ENCODE peak calls at places on chromosomes 2 and 18, in four cellular contexts. One of them, this sample, is unnamed.

GRCh38 chr2:188114014-188114413 is 177.7 kb upstream of the GULP1 start:
- DNase-seq in anterior cingulate cortex: no peak
- DNase-seq in omental fat pad: no peak
- DNase-seq in ELF-1: no peak
- DNase-seq in this sample: no peak

GRCh38 chr2:144860421-144860820 is 340.5 kb upstream of the ZEB2 start:
- DNase-seq in ELF-1: no peak
- DNase-seq in anterior cingulate cortex: no peak
- DNase-seq in omental fat pad: no peak
- DNase-seq in this sample: no peak

GRCh38 chr2:200787351-200788128 is 24.2 kb upstream of the BZW1 start:
- DNase-seq in ELF-1: no peak
- DNase-seq in anterior cingulate cortex: peak
- DNase-seq in omental fat pad: no peak
- DNase-seq in this sample: no peak

GRCh38 chr2:118130385-118130784 is 42.1 kb downstream of the INSIG2 start:
- DNase-seq in ELF-1: peak
- DNase-seq in omental fat pad: no peak
- DNase-seq in anterior cingulate cortex: no peak
- DNase-seq in this sample: peak

GRCh38 chr2:201797175-201797840 is 9.0 kb upstream of the CDK15 start:
- DNase-seq in anterior cingulate cortex: no peak
- DNase-seq in ELF-1: no peak
- DNase-seq in omental fat pad: no peak
- DNase-seq in this sample: no peak

GRCh38 chr18:28189400-28190239 is 12.7 kb upstream of the CDH2 start:
- DNase-seq in anterior cingulate cortex: no peak
- DNase-seq in omental fat pad: no peak
- DNase-seq in ELF-1: peak
- DNase-seq in this sample: peak

GRCh38 chr2:9618410-9618809 is 12.4 kb downstream of the YWHAQ start:
- DNase-seq in omental fat pad: no peak
- DNase-seq in ELF-1: peak
- DNase-seq in anterior cingulate cortex: no peak
- DNase-seq in this sample: no peak

GRCh38 chr18:35185771-35186170 is 55.1 kb upstream of the ZNF397 start:
- DNase-seq in ELF-1: no peak
- DNase-seq in omental fat pad: no peak
- DNase-seq in anterior cingulate cortex: no peak
- DNase-seq in this sample: no peak

GRCh38 chr18:6606411-6607085 is 123.0 kb upstream of the ARHGAP28 start:
- DNase-seq in omental fat pad: no peak
- DNase-seq in ELF-1: no peak
- DNase-seq in anterior cingulate cortex: no peak
- DNase-seq in this sample: peak

GRCh38 chr2:188473306-188473705 is 181.6 kb downstream of the GULP1 start:
- DNase-seq in anterior cingulate cortex: no peak
- DNase-seq in ELF-1: no peak
- DNase-seq in omental fat pad: no peak
- DNase-seq in this sample: peak

GRCh38 chr2:238147791-238148190 is 9.3 kb downstream of the KLHL30 start:
- DNase-seq in omental fat pad: no peak
- DNase-seq in ELF-1: no peak
- DNase-seq in anterior cingulate cortex: no peak
- DNase-seq in this sample: no peak

GRCh38 chr2:30666307-30666874 is 140.9 kb downstream of the CAPN13 start:
- DNase-seq in omental fat pad: no peak
- DNase-seq in ELF-1: peak
- DNase-seq in anterior cingulate cortex: no peak
- DNase-seq in this sample: peak

GRCh38 chr18:78739115-78739514 is 240.5 kb upstream of the SALL3 start:
- DNase-seq in anterior cingulate cortex: no peak
- DNase-seq in ELF-1: no peak
- DNase-seq in omental fat pad: no peak
- DNase-seq in this sample: peak

GRCh38 chr2:8653485-8653884 is 28.4 kb upstream of the ID2 start:
- DNase-seq in omental fat pad: no peak
- DNase-seq in anterior cingulate cortex: no peak
- DNase-seq in ELF-1: no peak
- DNase-seq in this sample: no peak

GRCh38 chr18:74866577-74866976 is 268.9 kb downstream of the ZNF407 start:
- DNase-seq in omental fat pad: no peak
- DNase-seq in ELF-1: no peak
- DNase-seq in anterior cingulate cortex: no peak
- DNase-seq in this sample: no peak

GRCh38 chr2:46487667-46488333 is 8.4 kb downstream of the TMEM247 start:
- DNase-seq in omental fat pad: no peak
- DNase-seq in ELF-1: peak
- DNase-seq in anterior cingulate cortex: no peak
- DNase-seq in this sample: no peak

GRCh38 chr2:147844691-147845607 is at the start of gene ACVR2A:
- DNase-seq in ELF-1: peak
- DNase-seq in anterior cingulate cortex: peak
- DNase-seq in omental fat pad: peak
- DNase-seq in this sample: peak

GRCh38 chr2:53286336-53286735 is 481.3 kb upstream of the CHAC2 start:
- DNase-seq in anterior cingulate cortex: no peak
- DNase-seq in omental fat pad: no peak
- DNase-seq in ELF-1: no peak
- DNase-seq in this sample: no peak

GRCh38 chr2:88658318-88658717 is 31.1 kb upstream of the EIF2AK3 start:
- DNase-seq in omental fat pad: no peak
- DNase-seq in anterior cingulate cortex: no peak
- DNase-seq in ELF-1: no peak
- DNase-seq in this sample: no peak

GRCh38 chr18:34114996-34115395 is 109.7 kb downstream of the NOL4 start:
- DNase-seq in anterior cingulate cortex: no peak
- DNase-seq in ELF-1: peak
- DNase-seq in omental fat pad: no peak
- DNase-seq in this sample: peak

GRCh38 chr2:86284401-86284841 is 53.0 kb downstream of the REEP1 start:
- DNase-seq in omental fat pad: no peak
- DNase-seq in anterior cingulate cortex: no peak
- DNase-seq in ELF-1: no peak
- DNase-seq in this sample: no peak

GRCh38 chr2:226564667-226565066 is 235.0 kb downstream of the IRS1 start:
- DNase-seq in anterior cingulate cortex: no peak
- DNase-seq in ELF-1: no peak
- DNase-seq in omental fat pad: no peak
- DNase-seq in this sample: no peak

GRCh38 chr2:85243101-85244072 is 84.4 kb downstream of the TGOLN2 start:
- DNase-seq in omental fat pad: peak
- DNase-seq in anterior cingulate cortex: no peak
- DNase-seq in ELF-1: peak
- DNase-seq in this sample: peak

GRCh38 chr18:36179562-36180334 is 7.5 kb upstream of the MOCOS start:
- DNase-seq in ELF-1: no peak
- DNase-seq in anterior cingulate cortex: no peak
- DNase-seq in omental fat pad: peak
- DNase-seq in this sample: no peak

GRCh38 chr2:26941486-26941885 is 29.0 kb upstream of the MAPRE3 start:
- DNase-seq in anterior cingulate cortex: no peak
- DNase-seq in ELF-1: no peak
- DNase-seq in omental fat pad: no peak
- DNase-seq in this sample: no peak

GRCh38 chr2:19171409-19171808 is 187.0 kb downstream of the OSR1 start:
- DNase-seq in anterior cingulate cortex: no peak
- DNase-seq in omental fat pad: no peak
- DNase-seq in ELF-1: no peak
- DNase-seq in this sample: no peak

GRCh38 chr18:67669993-67670671 is 153.6 kb upstream of the DSEL start:
- DNase-seq in ELF-1: no peak
- DNase-seq in omental fat pad: no peak
- DNase-seq in anterior cingulate cortex: no peak
- DNase-seq in this sample: no peak

GRCh38 chr2:217463402-217464075 is 539.3 kb downstream of the TNS1 start:
- DNase-seq in anterior cingulate cortex: no peak
- DNase-seq in omental fat pad: no peak
- DNase-seq in ELF-1: no peak
- DNase-seq in this sample: no peak

GRCh38 chr2:109214651-109215371 is 85.8 kb downstream of the SH3RF3 start:
- DNase-seq in ELF-1: no peak
- DNase-seq in omental fat pad: no peak
- DNase-seq in anterior cingulate cortex: no peak
- DNase-seq in this sample: no peak

GRCh38 chr18:25737710-25738251 is 352.6 kb downstream of the SS18 start:
- DNase-seq in anterior cingulate cortex: no peak
- DNase-seq in omental fat pad: no peak
- DNase-seq in ELF-1: no peak
- DNase-seq in this sample: no peak

This sample was measured in endodermal cell.